ENCODE peak calls at places on chromosomes 11 and 22, in four cellular contexts. S, T, O and E are unnamed samples.

GRCh38 chr22:47163481-47163875 is 401.0 kb downstream of the TBC1D22A start:
- DNase-seq in S (peak), T (no peak), O (no peak), E (no peak)

GRCh38 chr11:115498354-115498753 is 5.9 kb downstream of the CADM1 start:
- DNase-seq in S (no peak), T (no peak), O (no peak), E (no peak)

GRCh38 chr22:46079861-46080821 is 70.2 kb upstream of the PPARA start:
- DNase-seq in S (peak), T (no peak), O (no peak), E (peak)

GRCh38 chr11:131760191-131760951 is 390.0 kb downstream of the NTM start:
- DNase-seq in S (no peak), T (no peak), O (no peak), E (no peak)

GRCh38 chr11:93513763-93514162 is 29.4 kb downstream of the SMCO4 start:
- DNase-seq in S (no peak), T (no peak), O (no peak), E (no peak)

GRCh38 chr11:114598461-114598860 is 2.9 kb upstream of the NXPE4 start:
- DNase-seq in S (no peak), T (no peak), O (no peak), E (no peak)

GRCh38 chr11:13098067-13098466 is 89.0 kb downstream of the RASSF10 start:
- DNase-seq in S (no peak), T (no peak), O (peak), E (no peak)

GRCh38 chr22:19524170-19525115 is at the start of gene CLDN5:
- DNase-seq in S (peak), T (no peak), O (no peak), E (peak)

GRCh38 chr11:95512177-95512576 is 277.4 kb downstream of the FAM76B start:
- DNase-seq in S (peak), T (no peak), O (no peak), E (peak)

GRCh38 chr22:20751185-20751851 is 22.6 kb upstream of the SERPIND1 start:
- DNase-seq in S (no peak), T (no peak), O (no peak), E (no peak)

GRCh38 chr11:35412285-35412684 is 7.1 kb downstream of the SLC1A2 start:
- DNase-seq in S (no peak), T (no peak), O (no peak), E (no peak)

GRCh38 chr11:57978686-57979531 is 44.8 kb upstream of the OR9Q1 start:
- DNase-seq in S (no peak), T (no peak), O (no peak), E (no peak)

GRCh38 chr22:38111941-38112355 is 1.5 kb upstream of the BAIAP2L2 start:
- DNase-seq in S (no peak), T (no peak), O (no peak), E (no peak)

GRCh38 chr11:20097319-20098221 is 62.7 kb downstream of the DBX1 start:
- DNase-seq in S (no peak), T (no peak), O (no peak), E (peak)

GRCh38 chr22:46593211-46593676 is 26.9 kb upstream of the GRAMD4 start:
- DNase-seq in S (peak), T (no peak), O (no peak), E (no peak)

GRCh38 chr11:66328307-66329144 is 7.7 kb downstream of the RIN1 start:
- DNase-seq in S (peak), T (peak), O (peak), E (peak)

GRCh38 chr11:78659326-78660319 is 85.0 kb upstream of the NARS2 start:
- DNase-seq in S (peak), T (no peak), O (no peak), E (no peak)

GRCh38 chr22:40019681-40020080 is 24.9 kb downstream of the FAM83F start:
- DNase-seq in S (no peak), T (no peak), O (no peak), E (no peak)

GRCh38 chr11:125944350-125945010 is 1.4 kb upstream of the VSIG10L2 start:
- DNase-seq in S (peak), T (no peak), O (no peak), E (peak)

GRCh38 chr11:104522650-104523049 is 358.7 kb upstream of the PDGFD start:
- DNase-seq in S (no peak), T (no peak), O (no peak), E (no peak)

GRCh38 chr11:2791139-2791520 is 91.3 kb upstream of the KCNQ1OT1 start:
- DNase-seq in S (peak), T (no peak), O (no peak), E (peak)

GRCh38 chr11:44467931-44468330 is 97.5 kb upstream of the CD82 start:
- DNase-seq in S (no peak), T (no peak), O (no peak), E (no peak)

GRCh38 chr11:79232346-79232745 is 208.5 kb downstream of the TENM4 start:
- DNase-seq in S (no peak), T (no peak), O (no peak), E (no peak)

GRCh38 chr22:36378080-36378788 is 9.5 kb downstream of the MYH9 start:
- DNase-seq in S (peak), T (no peak), O (no peak), E (no peak)

GRCh38 chr11:64260147-64260708 is 8.9 kb downstream of the PLCB3 start:
- DNase-seq in S (no peak), T (no peak), O (no peak), E (no peak)

GRCh38 chr11:43521471-43521870 is 159.1 kb upstream of the HSD17B12 start:
- DNase-seq in S (no peak), T (no peak), O (no peak), E (no peak)

GRCh38 chr11:11626128-11626527 is 4.3 kb upstream of the GALNT18 start:
- DNase-seq in S (no peak), T (no peak), O (no peak), E (no peak)

GRCh38 chr11:2290351-2290841 is 11.3 kb downstream of the C11orf21 start:
- DNase-seq in S (peak), T (no peak), O (no peak), E (no peak)

GRCh38 chr11:114284021-114284420 is 12.2 kb upstream of the NNMT start:
- DNase-seq in S (no peak), T (no peak), O (no peak), E (no peak)

GRCh38 chr11:66768088-66768521 is 39.1 kb upstream of the SPTBN2 start:
- DNase-seq in S (no peak), T (no peak), O (no peak), E (no peak)

GRCh38 chr22:18968011-18968749 is 32.1 kb upstream of the PRODH start:
- DNase-seq in S (no peak), T (no peak), O (peak), E (no peak)

GRCh38 chr11:110196241-110196754 is 100.1 kb downstream of the RDX start:
- DNase-seq in S (no peak), T (no peak), O (no peak), E (no peak)

GRCh38 chr22:49930596-49931412 is 12.4 kb downstream of the CRELD2 start:
- DNase-seq in S (peak), T (no peak), O (no peak), E (no peak)

GRCh38 chr22:42066133-42066761 is 4.4 kb downstream of the NAGA start:
- DNase-seq in S (no peak), T (no peak), O (no peak), E (no peak)

GRCh38 chr11:20881328-20882079 is 212.1 kb downstream of the NELL1 start:
- DNase-seq in S (no peak), T (no peak), O (no peak), E (no peak)

GRCh38 chr22:27329966-27330645 is 471.4 kb downstream of the MN1 start:
- DNase-seq in S (no peak), T (no peak), O (no peak), E (no peak)

GRCh38 chr11:120500414-120500936 is 11.1 kb upstream of the GRIK4 start:
- DNase-seq in S (no peak), T (no peak), O (no peak), E (no peak)